ENCODE peak calls at places on chromosomes 12 and 14, in ten cellular contexts. A is HepG2, G is neural progenitor cell, R is H1, Z is HCT116, Q is GM23248, J is astrocyte, X is K562, K is PC-3, S is fibroblast of lung. W is an unnamed sample.

GRCh38 chr12:52380271-52380694 is 5.2 kb downstream of the KRT84 start:
- DNase-seq in A (no peak), G (peak; percentile 59), R (peak; percentile 67), Z (no peak), Q (peak; percentile 57), J (no peak), X (peak; percentile 8), K (peak; percentile 54), S (no peak), W (peak; percentile 18)

GRCh38 chr12:124336184-124336437 is 41.2 kb downstream of the RFLNA start:
- DNase-seq in A (no peak), G (no peak), R (no peak), Z (no peak), Q (no peak), J (no peak), X (no peak), K (no peak), S (no peak), W (no peak)

GRCh38 chr12:27952510-27952909 is 20.0 kb downstream of the PTHLH start:
- DNase-seq in A (no peak), G (peak; percentile 36), R (no peak), Z (no peak), Q (no peak), J (no peak), X (no peak), K (no peak), S (no peak), W (no peak)

GRCh38 chr12:132222096-132222807 is 78.0 kb downstream of the NOC4L start:
- DNase-seq in A (peak; percentile 28), G (peak; percentile 55), R (no peak), Z (peak; percentile 71), Q (peak; percentile 56), J (no peak), X (no peak), K (peak; percentile 37), S (no peak), W (peak; percentile 44)

GRCh38 chr14:34956906-34957305 is 25.9 kb upstream of the SRP54 start:
- DNase-seq in A (no peak), G (no peak), R (no peak), Z (no peak), Q (no peak), J (no peak), X (no peak), K (no peak), S (no peak), W (no peak)

GRCh38 chr12:47268501-47269459 is 189.0 kb upstream of the AMIGO2 start:
- DNase-seq in A (no peak), G (no peak), R (no peak), Z (no peak), Q (no peak), J (no peak), X (no peak), K (peak; percentile 58), S (no peak), W (no peak)

GRCh38 chr12:96099986-96100385 is 64.6 kb upstream of the LTA4H start:
- DNase-seq in A (no peak), G (no peak), R (no peak), Z (no peak), Q (no peak), J (no peak), X (no peak), K (no peak), S (no peak), W (peak; percentile 29)

GRCh38 chr12:39037115-39037514 is 131.7 kb upstream of the CPNE8 start:
- DNase-seq in A (no peak), G (no peak), R (no peak), Z (no peak), Q (no peak), J (no peak), X (no peak), K (no peak), S (no peak), W (no peak)

GRCh38 chr14:103892247-103892646 is 36.0 kb upstream of the TDRD9 start:
- DNase-seq in A (no peak), G (no peak), R (no peak), Z (no peak), Q (no peak), J (no peak), X (no peak), K (no peak), S (no peak), W (no peak)

GRCh38 chr14:103891667-103892215 is 36.5 kb upstream of the TDRD9 start:
- DNase-seq in A (no peak), G (no peak), R (no peak), Z (no peak), Q (no peak), J (no peak), X (no peak), K (no peak), S (no peak), W (no peak)

GRCh38 chr14:103890052-103890371 is 38.2 kb upstream of the TDRD9 start:
- DNase-seq in A (no peak), G (no peak), R (no peak), Z (no peak), Q (no peak), J (no peak), X (no peak), K (no peak), S (no peak), W (no peak)

GRCh38 chr14:103889313-103890051 is 38.8 kb upstream of the TDRD9 start:
- DNase-seq in A (peak; percentile 50), G (no peak), R (no peak), Z (no peak), Q (no peak), J (peak; percentile 16), X (peak; percentile 37), K (peak; percentile 7), S (peak; percentile 34), W (no peak)

DNA sequence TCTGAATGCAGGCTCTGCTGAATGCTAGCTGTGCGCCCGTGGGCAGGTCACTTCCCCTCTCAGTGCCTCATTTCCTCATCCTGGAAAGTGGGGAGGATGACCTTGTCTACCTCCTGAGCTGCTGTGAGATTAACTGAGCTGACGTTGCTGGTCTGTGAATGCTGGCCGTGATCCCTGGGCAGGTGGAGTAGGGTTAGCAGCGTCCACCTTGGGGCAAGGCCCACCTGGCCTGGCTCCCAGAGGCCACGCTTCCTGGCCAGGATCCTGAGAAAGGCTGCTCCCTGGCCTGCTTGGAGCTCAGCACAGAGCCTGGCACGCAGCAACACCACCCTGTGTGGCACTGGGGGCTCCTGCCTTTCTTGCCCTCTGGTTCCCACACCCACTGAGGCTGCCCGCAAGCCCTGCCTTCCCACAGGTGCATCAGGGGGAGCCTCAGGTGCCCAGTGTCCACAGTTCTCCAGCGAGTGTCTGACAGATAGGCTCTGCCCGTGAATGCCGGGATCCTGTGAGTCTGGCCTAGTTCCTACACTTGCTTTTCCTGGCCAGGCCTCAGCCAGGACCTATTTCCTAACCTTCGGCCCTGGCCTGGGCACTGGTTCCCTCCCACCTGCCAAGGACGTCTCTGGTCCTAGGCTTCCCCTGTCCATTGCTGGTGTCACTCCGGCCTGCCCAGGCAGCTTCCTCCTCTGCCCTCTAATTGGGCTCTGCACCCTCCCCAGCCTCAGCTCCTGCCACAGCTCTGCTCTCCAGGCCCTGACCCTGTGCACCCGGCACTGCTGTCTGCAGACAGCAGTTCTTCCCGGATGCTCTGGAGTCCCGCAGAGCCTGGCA is 37.2 kb upstream of the TDRD9 start:
- DNase-seq in A (peak; percentile 34), G (no peak), R (no peak), Z (no peak), Q (no peak), J (no peak), X (no peak), K (no peak), S (no peak), W (no peak)
- H3K27ac ChIP-seq in A (peak overlapping the region; percentile 66), G (no peak overlapping the region), R (no peak overlapping the region), Z (no peak overlapping the region), Q (no peak overlapping the region), J (no peak overlapping the region), X (no peak overlapping the region), K (no peak overlapping the region), S (no peak overlapping the region), W (no peak overlapping the region)

GRCh38 chr14:59918824-59919581 is 941 bp upstream of the LRRC9 start:
- DNase-seq in A (peak; percentile 32), G (peak; percentile 48), R (no peak), Z (peak; percentile 16), Q (peak; percentile 60), J (peak; percentile 35), X (peak; percentile 9), K (peak; percentile 71), S (peak; percentile 45), W (no peak)
- TF ChIP-seq EZH2 in A (no peak), G (no peak), R (no peak), Z (no peak), Q (no peak), J (no peak), X (no peak), K (peak; percentile 98), S (no peak), W (no peak)

GRCh38 chr12:25386823-25387134 is 136.1 kb upstream of the KRAS start:
- DNase-seq in A (no peak), G (no peak), R (no peak), Z (no peak), Q (no peak), J (no peak), X (no peak), K (no peak), S (no peak), W (no peak)

GRCh38 chr12:25384954-25385216 is 134.2 kb upstream of the KRAS start:
- DNase-seq in A (no peak), G (no peak), R (no peak), Z (no peak), Q (no peak), J (no peak), X (no peak), K (no peak), S (no peak), W (no peak)

GRCh38 chr12:25384038-25384953 is 133.6 kb upstream of the KRAS start:
- DNase-seq in A (peak; percentile 3), G (no peak), R (no peak), Z (no peak), Q (no peak), J (no peak), X (no peak), K (no peak), S (no peak), W (no peak)

GRCh38 chr12:25388216-25388615 is 137.5 kb upstream of the KRAS start:
- DNase-seq in A (no peak), G (no peak), R (no peak), Z (no peak), Q (peak; percentile 21), J (peak; percentile 68), X (no peak), K (peak; percentile 27), S (peak; percentile 70), W (no peak)

DNA sequence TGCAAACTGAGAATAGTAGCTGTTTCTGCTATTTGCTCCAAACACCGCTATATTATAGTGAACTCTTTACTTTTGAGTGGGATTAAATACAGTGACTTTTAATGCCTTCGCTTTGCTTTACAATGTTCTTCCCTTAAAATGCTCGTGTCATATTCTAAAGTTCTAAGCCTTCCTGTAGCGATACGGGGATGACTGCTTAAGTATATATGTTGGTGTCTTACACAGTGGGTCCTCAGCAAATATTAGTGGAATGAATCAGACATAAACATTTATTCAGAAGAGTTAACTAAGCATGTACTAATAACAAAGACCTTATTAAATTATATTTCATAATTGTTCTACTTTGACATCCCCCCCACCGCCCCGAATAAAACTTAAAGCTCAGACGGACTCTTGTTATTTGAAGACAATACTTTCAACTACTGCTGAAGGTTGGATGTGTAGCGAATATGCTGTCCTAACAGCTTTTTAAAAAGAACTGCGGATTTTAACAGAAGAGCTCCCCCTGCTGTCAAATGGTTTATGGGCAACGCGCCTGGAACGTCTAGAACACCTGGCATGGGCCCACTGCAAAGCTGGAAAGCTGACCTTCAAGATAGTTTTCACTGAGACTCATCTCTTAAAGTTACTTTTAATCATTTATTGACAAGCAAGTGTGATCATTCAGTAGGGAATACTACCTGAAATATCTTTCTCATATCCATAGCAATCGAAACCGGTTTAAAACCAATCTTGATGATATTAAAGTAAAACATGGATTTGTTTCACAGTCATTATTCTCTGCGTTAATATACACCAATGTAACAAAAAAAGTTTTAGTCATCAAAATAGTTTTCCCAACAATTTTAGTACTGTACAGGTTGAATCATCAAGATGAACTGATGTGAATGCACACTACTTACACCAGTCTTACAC is 136.7 kb upstream of the KRAS start:
- DNase-seq in A (peak; percentile 77), G (peak; percentile 88), R (peak; percentile 77), Z (peak; percentile 84), Q (peak; percentile 94), J (peak; percentile 73), X (peak; percentile 86), K (peak; percentile 91), S (peak; percentile 81), W (peak; percentile 82)
- H3K9ac ChIP-seq in A (peak overlapping the region; percentile 70), G (no peak overlapping the region), R (no peak overlapping the region), Z (peak overlapping the region; percentile 92), Q (peak overlapping the region; percentile 100), J (peak overlapping the region; percentile 100), X (no peak overlapping the region), K (peak overlapping the region; percentile 92), S (peak overlapping the region; percentile 90), W (peak overlapping the region; percentile 92)

GRCh38 chr12:64085154-64085553 is 136.9 kb downstream of the KICS2 start:
- DNase-seq in A (no peak), G (no peak), R (no peak), Z (no peak), Q (no peak), J (no peak), X (no peak), K (no peak), S (no peak), W (no peak)
- H3K27ac ChIP-seq in A (no peak overlapping the region), G (no peak overlapping the region), R (no peak overlapping the region), Z (no peak overlapping the region), Q (peak overlapping the region; percentile 85), J (no peak overlapping the region), X (no peak overlapping the region), K (no peak overlapping the region), S (no peak overlapping the region), W (no peak overlapping the region)

W was measured in DND-41.